ENCODE peak calls at places on chromosomes 3 and 15, in five cellular contexts. K is tibial artery; Z is CD8-positive, alpha-beta memory T cell; H is HuH-7.5; X is neuronal stem cell. D is an unnamed sample.

GRCh38 chr3:66418432-66419052 is 82.3 kb downstream of the LRIG1 start:
- DNase-seq in K (peak), Z (no peak), H (no peak), X (no peak), D (no peak)

GRCh38 chr15:57586661-57587404 is 4.9 kb upstream of the MYZAP start:
- DNase-seq in K (no peak), Z (no peak), H (no peak), X (no peak), D (no peak)

GRCh38 chr15:78358114-78358513 is 18.0 kb downstream of the CRABP1 start:
- DNase-seq in K (no peak), Z (no peak), H (no peak), X (peak), D (no peak)

GRCh38 chr3:16663852-16664712 is 58.9 kb upstream of the DAZL start:
- DNase-seq in K (no peak), Z (no peak), H (no peak), X (no peak), D (no peak)

GRCh38 chr3:141797167-141797773 is 34.1 kb downstream of the GRK7 start:
- DNase-seq in K (peak), Z (peak), H (no peak), X (peak), D (peak)

GRCh38 chr3:178456942-178457341 is 79.3 kb upstream of the KCNMB2 start:
- DNase-seq in K (no peak), Z (no peak), H (no peak), X (no peak), D (no peak)

GRCh38 chr3:66498718-66499611 is 1.9 kb downstream of the LRIG1 start:
- DNase-seq in K (peak), Z (no peak), H (no peak), X (no peak), D (peak)

GRCh38 chr3:159761377-159761776 is 227.3 kb upstream of the IL12A start:
- DNase-seq in K (peak), Z (no peak), H (no peak), X (no peak), D (peak)

GRCh38 chr15:40511472-40512133 is 40.8 kb downstream of the CHST14 start:
- DNase-seq in K (peak), Z (no peak), H (peak), X (no peak), D (peak)

GRCh38 chr3:16521580-16521941 is 8.1 kb upstream of the RFTN1 start:
- DNase-seq in K (no peak), Z (no peak), H (no peak), X (no peak), D (peak)

GRCh38 chr3:124569761-124570160 is 160.5 kb upstream of the UMPS start:
- DNase-seq in K (no peak), Z (no peak), H (no peak), X (no peak), D (no peak)

GRCh38 chr3:133694288-133695268 is 32.8 kb upstream of the TOPBP1 start:
- DNase-seq in K (no peak), Z (no peak), H (no peak), X (no peak), D (no peak)

GRCh38 chr15:95845862-95846515 is 484.5 kb upstream of the NR2F2 start:
- DNase-seq in K (no peak), Z (no peak), H (peak), X (peak), D (peak)

D was measured in ovary.